ENCODE peak calls at places on chromosome 11, in seven cellular contexts. X is hepatocyte, O is cardiac muscle cell, W is fibroblast of lung, N is transverse colon, K is gastrocnemius medialis, Z is RWPE1. H is an unnamed sample.
A peak's percentile ranks its signal among the peaks of the same experiment; 100 is the strongest.

GRCh38 chr11:74936087-74936486 is 12.8 kb downstream of the XRRA1 start:
- DNase-seq in X (no peak), O (no peak), W (no peak), N (no peak), K (no peak), Z (no peak), H (no peak)

GRCh38 chr11:62546937-62547625 is 475 bp upstream of the AHNAK start:
- DNase-seq in X (peak; percentile 77), O (no peak), W (peak; percentile 57), N (peak; percentile 54), K (no peak), Z (peak; percentile 56), H (no peak)

GRCh38 chr11:66002648-66003225 is 434 bp downstream of the BANF1 start:
- DNase-seq in X (no peak), O (peak; percentile 57), W (peak; percentile 51), N (peak; percentile 68), K (peak; percentile 86), Z (peak; percentile 31), H (no peak)

GRCh38 chr11:2752204-2752772 is 52.5 kb upstream of the KCNQ1OT1 start:
- DNase-seq in X (no peak), O (no peak), W (no peak), N (peak; percentile 3), K (no peak), Z (peak; percentile 52), H (no peak)

GRCh38 chr11:96338910-96339703 is 3.9 kb downstream of the MAML2 start:
- DNase-seq in X (no peak), O (no peak), W (peak; percentile 73), N (peak; percentile 56), K (no peak), Z (no peak), H (no peak)

GRCh38 chr11:23897453-23898289 is 599.2 kb upstream of the LUZP2 start:
- DNase-seq in X (peak; percentile 9), O (no peak), W (peak; percentile 75), N (no peak), K (no peak), Z (peak; percentile 29), H (no peak)

GRCh38 chr11:101974255-101974654 is 57.9 kb upstream of the ANGPTL5 start:
- DNase-seq in X (no peak), O (no peak), W (peak; percentile 38), N (no peak), K (no peak), Z (no peak), H (no peak)

GRCh38 chr11:131888230-131888826 is 517.9 kb downstream of the NTM start:
- DNase-seq in X (no peak), O (no peak), W (peak; percentile 85), N (no peak), K (no peak), Z (peak; percentile 27), H (no peak)

GRCh38 chr11:35507688-35508087 is 17.7 kb downstream of the PAMR1 start:
- DNase-seq in X (no peak), O (no peak), W (no peak), N (no peak), K (no peak), Z (no peak), H (no peak)

GRCh38 chr11:102494216-102494615 is 36.3 kb downstream of the MMP7 start:
- DNase-seq in X (peak; percentile 55), O (no peak), W (no peak), N (peak; percentile 46), K (no peak), Z (peak; percentile 15), H (no peak)

GRCh38 chr11:130314184-130314748 is 451 bp downstream of the ZBTB44 start:
- DNase-seq in X (peak; percentile 80), O (peak; percentile 68), W (peak; percentile 29), N (peak; percentile 79), K (peak; percentile 69), Z (peak; percentile 67), H (no peak)

GRCh38 chr11:84558085-84558905 is 1068.8 kb downstream of the DLG2 start:
- DNase-seq in X (peak; percentile 75), O (peak; percentile 66), W (peak; percentile 52), N (peak; percentile 31), K (peak; percentile 14), Z (peak; percentile 39), H (no peak)

GRCh38 chr11:130202009-130202817 is 42.6 kb downstream of the ST14 start:
- DNase-seq in X (no peak), O (no peak), W (no peak), N (no peak), K (no peak), Z (no peak), H (no peak)

GRCh38 chr11:86931965-86932332 is 23.2 kb downstream of the FZD4 start:
- DNase-seq in X (no peak), O (no peak), W (peak; percentile 57), N (no peak), K (no peak), Z (peak; percentile 48), H (no peak)

GRCh38 chr11:10326080-10326964 is 21.4 kb downstream of the ADM start:
- DNase-seq in X (peak; percentile 79), O (no peak), W (peak; percentile 88), N (peak; percentile 77), K (peak; percentile 30), Z (no peak), H (no peak)

GRCh38 chr11:104803770-104804169 is 94.5 kb downstream of the CASP12 start:
- DNase-seq in X (no peak), O (no peak), W (no peak), N (no peak), K (no peak), Z (no peak), H (no peak)

GRCh38 chr11:132538642-132539041 is 993.7 kb downstream of the OPCML start:
- DNase-seq in X (no peak), O (no peak), W (no peak), N (no peak), K (no peak), Z (no peak), H (no peak)

GRCh38 chr11:73270089-73270854 is 1.9 kb upstream of the P2RY6 start:
- DNase-seq in X (no peak), O (no peak), W (no peak), N (no peak), K (peak; percentile 8), Z (no peak), H (no peak)

GRCh38 chr11:33266418-33267215 is 9.4 kb downstream of the HIPK3 start:
- DNase-seq in X (peak; percentile 21), O (no peak), W (peak; percentile 79), N (no peak), K (no peak), Z (no peak), H (no peak)

GRCh38 chr11:135027461-135027860 is 615.4 kb upstream of the B3GAT1 start:
- DNase-seq in X (peak; percentile 85), O (peak; percentile 87), W (peak; percentile 43), N (peak; percentile 11), K (no peak), Z (peak; percentile 40), H (no peak)

GRCh38 chr11:76990628-76991027 is 43.6 kb upstream of the B3GNT6 start:
- DNase-seq in X (no peak), O (no peak), W (no peak), N (no peak), K (no peak), Z (no peak), H (no peak)

DNA sequence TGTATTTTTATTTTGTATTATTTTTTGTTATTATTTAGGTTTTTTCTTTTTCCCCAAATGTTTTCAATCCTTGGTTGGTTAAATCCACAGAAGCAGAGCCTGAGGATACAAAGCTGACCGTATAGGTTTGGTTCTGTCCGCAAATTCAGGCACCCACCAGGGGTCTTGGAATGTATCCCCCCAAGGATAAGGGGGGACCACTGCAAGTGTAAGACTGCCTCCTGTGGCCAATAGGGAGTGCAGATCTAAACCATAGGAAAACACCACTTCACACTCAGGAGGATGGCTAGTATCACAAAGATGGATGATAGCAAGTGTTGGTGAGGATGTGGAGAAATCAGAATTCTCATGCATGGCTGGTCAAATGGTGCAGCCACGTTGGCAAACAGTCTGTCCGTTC is 20.0 kb downstream of the CPT1A start:
- DNase-seq in X (no peak), O (no peak), W (no peak), N (no peak), K (no peak), Z (no peak), H (no peak)
- TF ChIP-seq CTCF in X (no peak), O (peak; percentile 8), W (no peak), N (no peak), K (no peak), Z (no peak), H (no peak)

DNA sequence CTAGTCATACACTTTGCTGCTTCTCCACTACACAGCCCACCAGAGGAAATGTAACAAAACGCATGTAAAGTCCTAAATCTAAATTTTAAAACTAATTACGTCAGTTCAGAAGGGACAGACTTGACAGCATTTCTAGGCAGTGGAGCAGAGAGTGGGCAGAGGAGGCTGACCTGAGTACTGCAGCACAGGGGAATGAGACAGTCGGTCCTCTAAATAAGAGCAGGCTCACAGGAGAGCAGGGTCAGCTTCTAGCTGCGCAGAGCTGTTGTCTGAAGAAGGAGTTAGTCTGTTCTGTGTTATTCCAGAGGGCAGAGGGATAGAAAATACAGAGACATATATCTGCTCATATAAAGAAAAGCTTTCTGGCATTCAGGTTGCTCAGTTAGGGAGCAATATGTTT is 40.3 kb downstream of the JHY start:
- DNase-seq in X (no peak), O (peak; percentile 13), W (no peak), N (no peak), K (no peak), Z (no peak), H (no peak)
- H3K27ac ChIP-seq in X (no peak overlapping the region), O (no peak overlapping the region), W (no peak overlapping the region), N (no peak overlapping the region), K (no peak overlapping the region), Z (no peak overlapping the region), H (no peak overlapping the region)

DNA sequence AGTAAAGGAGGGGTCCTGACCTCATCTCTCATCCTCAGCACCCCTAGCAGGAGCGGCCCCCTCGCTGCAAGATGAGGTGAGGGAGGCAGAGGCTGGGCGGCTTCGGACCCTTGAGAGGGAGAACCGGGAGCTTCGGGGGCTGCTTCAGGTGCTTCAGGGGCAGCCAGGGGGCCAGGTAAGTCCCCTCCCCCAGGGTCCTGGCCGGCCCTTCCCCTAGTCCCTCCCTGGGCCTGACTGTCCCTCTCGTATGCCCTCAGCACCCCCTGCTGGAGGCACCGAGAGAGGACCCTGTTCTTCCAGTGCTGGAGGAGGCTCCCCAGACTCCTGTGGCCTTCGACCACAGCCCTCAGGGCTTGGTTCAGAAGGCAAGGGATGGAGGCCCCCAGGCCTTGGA is 3.7 kb downstream of the CCDC88B start:
- DNase-seq in X (peak; percentile 6), O (peak; percentile 33), W (no peak), N (peak; percentile 38), K (no peak), Z (no peak), H (no peak)
- TF ChIP-seq CTCF in X (peak; percentile 30), O (peak; percentile 22), W (no peak), N (peak; percentile 24), K (peak; percentile 40), Z (no peak), H (no peak)

GRCh38 chr11:44031549-44031948 is 16.2 kb upstream of the ACCSL start:
- DNase-seq in X (no peak), O (no peak), W (no peak), N (no peak), K (no peak), Z (no peak), H (no peak)

GRCh38 chr11:44028816-44029506 is 18.8 kb upstream of the ACCSL start:
- DNase-seq in X (no peak), O (no peak), W (no peak), N (no peak), K (no peak), Z (no peak), H (no peak)

GRCh38 chr11:44029507-44029845 is 18.3 kb upstream of the ACCSL start:
- DNase-seq in X (no peak), O (no peak), W (no peak), N (no peak), K (no peak), Z (no peak), H (no peak)

GRCh38 chr11:44030996-44031395 is 16.8 kb upstream of the ACCSL start:
- DNase-seq in X (no peak), O (no peak), W (no peak), N (no peak), K (no peak), Z (no peak), H (no peak)

GRCh38 chr11:44030276-44030932 is 17.4 kb upstream of the ACCSL start:
- DNase-seq in X (peak; percentile 75), O (peak; percentile 87), W (peak; percentile 50), N (no peak), K (peak; percentile 40), Z (no peak), H (no peak)
- H3K27ac ChIP-seq in X (peak overlapping the region; percentile 63), O (peak overlapping the region; percentile 96), W (peak overlapping the region; percentile 63), N (peak overlapping the region; percentile 70), K (peak overlapping the region; percentile 75), Z (no peak overlapping the region), H (peak overlapping the region; percentile 89)

H was measured in thoracic aorta.